ENCODE peak calls at places on chromosomes 13 and 19, in six cellular contexts. E is foreskin keratinocyte, C is SK-N-SH, O is heart right ventricle, X is progenitor cell of endocrine pancreas, F is endothelial cell. R is an unnamed sample.
A peak's percentile ranks its signal among the peaks of the same experiment; 100 is the strongest.

GRCh38 chr19:2495651-2496316 is 19.9 kb downstream of the GADD45B start:
- DNase-seq in E (no peak), C (no peak), O (peak; percentile 77), X (no peak), F (no peak), R (no peak)

GRCh38 chr19:43738780-43739211 is 16.0 kb downstream of the SMG9 start:
- DNase-seq in E (no peak), C (no peak), O (no peak), X (no peak), F (no peak), R (no peak)

GRCh38 chr19:5934779-5935472 is 20.9 kb downstream of the CAPS start:
- DNase-seq in E (no peak), C (peak; percentile 91), O (no peak), X (no peak), F (no peak), R (peak; percentile 41)

GRCh38 chr13:51922771-51923480 is 61.2 kb downstream of the CCDC70 start:
- DNase-seq in E (no peak), C (no peak), O (no peak), X (no peak), F (no peak), R (no peak)

GRCh38 chr13:83880275-83881027 is 1.8 kb downstream of the SLITRK1 start:
- DNase-seq in E (no peak), C (no peak), O (no peak), X (no peak), F (no peak), R (no peak)

GRCh38 chr19:10388957-10389356 is 8.6 kb upstream of the TYK2 start:
- DNase-seq in E (peak; percentile 12), C (peak; percentile 76), O (peak; percentile 92), X (peak; percentile 87), F (peak; percentile 91), R (peak; percentile 95)

GRCh38 chr19:5127710-5128109 is 158.8 kb downstream of the KDM4B start:
- DNase-seq in E (no peak), C (no peak), O (no peak), X (no peak), F (no peak), R (no peak)

GRCh38 chr19:3665681-3666544 is 34.4 kb downstream of the PIP5K1C start:
- DNase-seq in E (no peak), C (peak; percentile 96), O (peak; percentile 67), X (peak; percentile 76), F (peak; percentile 76), R (peak; percentile 87)

GRCh38 chr19:53957448-53958167 is 5.1 kb upstream of the CACNG8 start:
- DNase-seq in E (no peak), C (no peak), O (no peak), X (no peak), F (no peak), R (no peak)

GRCh38 chr13:99970761-99971575 is 599 bp downstream of the ZIC5 start:
- DNase-seq in E (no peak), C (peak; percentile 50), O (no peak), X (no peak), F (peak; percentile 26), R (no peak)

GRCh38 chr13:64529874-64530485 is 2700.2 kb downstream of the PCDH9 start:
- DNase-seq in E (no peak), C (peak; percentile 14), O (no peak), X (no peak), F (peak; percentile 28), R (peak; percentile 20)

GRCh38 chr13:48562296-48563066 is 29.6 kb upstream of the RCBTB2 start:
- DNase-seq in E (no peak), C (no peak), O (no peak), X (no peak), F (no peak), R (no peak)

GRCh38 chr19:11092181-11092538 is 2.9 kb downstream of the LDLR start:
- DNase-seq in E (no peak), C (no peak), O (no peak), X (no peak), F (no peak), R (no peak)

GRCh38 chr13:38872693-38873092 is 117.9 kb downstream of the STOML3 start:
- DNase-seq in E (no peak), C (peak; percentile 41), O (peak; percentile 24), X (peak; percentile 37), F (peak; percentile 69), R (peak; percentile 68)

GRCh38 chr13:45784755-45785675 is 66.5 kb downstream of the SIAH3 start:
- DNase-seq in E (peak; percentile 13), C (no peak), O (no peak), X (no peak), F (no peak), R (no peak)

GRCh38 chr13:73722120-73722519 is 412.1 kb downstream of the KLF12 start:
- DNase-seq in E (peak; percentile 89), C (peak; percentile 29), O (no peak), X (no peak), F (no peak), R (no peak)

GRCh38 chr13:75196112-75196855 is 285.7 kb downstream of the TBC1D4 start:
- DNase-seq in E (no peak), C (no peak), O (no peak), X (no peak), F (no peak), R (no peak)

GRCh38 chr13:98396071-98396710 is 180.7 kb downstream of the STK24 start:
- DNase-seq in E (no peak), C (no peak), O (no peak), X (no peak), F (no peak), R (no peak)

GRCh38 chr13:20370815-20371421 is 138.8 kb upstream of the GJB6 start:
- DNase-seq in E (peak; percentile 84), C (no peak), O (no peak), X (no peak), F (no peak), R (no peak)

GRCh38 chr13:34161829-34162544 is 344.0 kb downstream of the RFC3 start:
- DNase-seq in E (no peak), C (no peak), O (no peak), X (no peak), F (no peak), R (no peak)

GRCh38 chr13:35475131-35475959 is 1.1 kb downstream of the MAB21L1 start:
- DNase-seq in E (no peak), C (peak; percentile 32), O (peak; percentile 31), X (peak; percentile 20), F (peak; percentile 46), R (peak; percentile 63)

GRCh38 chr19:1313695-1314613 is 28.3 kb downstream of the EFNA2 start:
- DNase-seq in E (peak; percentile 35), C (no peak), O (no peak), X (no peak), F (no peak), R (no peak)

GRCh38 chr19:38975214-38975860 is at the start of gene FBXO17:
- DNase-seq in E (no peak), C (peak; percentile 90), O (peak; percentile 26), X (peak; percentile 29), F (peak; percentile 47), R (peak; percentile 74)

GRCh38 chr19:4976412-4977298 is 7.7 kb downstream of the KDM4B start:
- DNase-seq in E (peak; percentile 82), C (peak; percentile 47), O (peak; percentile 57), X (no peak), F (peak; percentile 82), R (no peak)

GRCh38 chr19:1945899-1946298 is 4.9 kb downstream of the CSNK1G2 start:
- DNase-seq in E (no peak), C (peak; percentile 93), O (peak; percentile 32), X (peak; percentile 34), F (peak; percentile 72), R (peak; percentile 69)

DNA sequence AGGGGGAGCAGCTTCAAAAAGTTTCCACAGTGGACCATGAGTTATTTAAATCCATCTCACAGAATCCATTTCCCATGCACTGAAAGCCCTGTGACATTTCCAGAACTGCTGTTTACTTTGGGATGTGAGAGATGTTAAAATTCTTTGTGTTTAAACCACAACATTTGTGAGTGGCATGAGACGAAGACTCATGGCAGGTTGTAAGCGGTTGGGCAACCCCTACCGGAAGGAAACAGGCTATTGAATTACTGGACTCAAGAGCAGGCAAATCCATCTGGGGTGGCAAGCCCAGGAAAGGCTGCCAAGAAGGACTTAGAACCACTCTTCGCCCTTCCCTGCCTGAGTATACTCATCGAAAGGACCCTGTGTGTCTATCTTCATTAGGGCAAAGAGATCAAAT is 22.3 kb upstream of the CLDN10 start:
- DNase-seq in E (no peak), C (no peak), O (no peak), X (no peak), F (no peak), R (no peak)
- TF ChIP-seq CTCF in E (no peak), C (no peak), O (no peak), X (no peak), F (no peak), R (no peak)

DNA sequence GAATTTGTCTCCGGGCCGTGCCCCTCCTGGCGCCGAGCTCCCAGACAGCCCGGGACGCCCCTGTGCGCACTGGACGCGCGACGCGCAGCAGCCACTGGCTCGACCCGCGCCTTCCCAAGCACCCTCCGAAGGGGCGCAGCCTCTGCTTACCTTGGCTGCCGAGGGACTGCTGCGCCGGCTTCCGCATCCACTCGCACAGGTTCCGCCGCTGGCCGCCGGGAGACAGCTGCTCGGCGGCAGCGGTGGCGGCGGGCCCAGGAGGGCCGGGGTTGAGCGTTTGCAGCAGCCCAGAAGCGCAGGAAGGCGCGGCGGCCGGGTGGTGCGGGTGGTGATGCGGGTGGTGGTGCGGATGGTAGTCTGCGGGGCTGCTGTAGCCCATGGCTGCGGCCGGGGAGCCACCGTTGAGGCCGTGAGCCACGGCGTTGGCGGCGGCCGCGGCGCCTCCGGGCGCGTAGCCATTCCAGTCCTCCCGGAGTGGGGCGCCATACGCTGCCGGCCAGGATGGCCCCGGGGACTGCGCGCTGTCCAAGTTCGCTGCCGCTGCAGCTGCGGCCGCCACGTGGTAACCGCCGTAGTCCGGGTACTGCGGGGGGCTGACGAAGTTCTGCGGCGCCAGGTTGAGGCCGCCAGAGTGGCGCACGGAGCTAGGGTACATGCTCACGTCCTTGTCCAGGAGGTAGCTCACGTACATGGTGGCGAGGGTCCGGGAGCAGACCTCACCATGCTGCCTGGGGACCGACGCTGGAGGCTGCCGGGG is 621 bp downstream of the CDX2 start:
- DNase-seq in E (no peak), C (peak; percentile 33), O (no peak), X (no peak), F (no peak), R (peak; percentile 67)
- TF ChIP-seq CTCF in E (no peak), C (no peak), O (no peak), X (no peak), F (no peak), R (no peak)

DNA sequence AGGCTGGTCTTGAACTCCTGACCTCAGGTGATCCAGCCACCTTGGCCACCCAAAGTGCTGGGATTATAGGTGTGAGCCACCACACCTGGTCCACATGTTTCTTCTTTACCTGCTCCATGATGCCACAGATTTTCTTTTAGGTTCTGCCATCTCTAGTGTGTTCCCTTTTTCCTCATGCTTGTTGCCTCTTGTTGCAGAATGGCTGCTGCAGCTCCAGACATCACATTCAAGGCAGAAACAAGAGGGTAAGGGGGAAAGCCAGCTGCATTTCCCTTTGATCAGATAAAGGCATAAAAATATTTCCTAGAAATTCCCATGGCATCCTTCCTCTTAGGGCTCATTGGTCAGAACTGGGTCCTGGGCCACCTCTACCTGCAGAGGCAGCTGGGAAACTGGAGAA is 12.3 kb upstream of the CCDC124 start:
- DNase-seq in E (no peak), C (no peak), O (no peak), X (no peak), F (no peak), R (no peak)
- TF ChIP-seq CTCF in E (no peak), C (no peak), O (no peak), X (no peak), F (no peak), R (no peak)

DNA sequence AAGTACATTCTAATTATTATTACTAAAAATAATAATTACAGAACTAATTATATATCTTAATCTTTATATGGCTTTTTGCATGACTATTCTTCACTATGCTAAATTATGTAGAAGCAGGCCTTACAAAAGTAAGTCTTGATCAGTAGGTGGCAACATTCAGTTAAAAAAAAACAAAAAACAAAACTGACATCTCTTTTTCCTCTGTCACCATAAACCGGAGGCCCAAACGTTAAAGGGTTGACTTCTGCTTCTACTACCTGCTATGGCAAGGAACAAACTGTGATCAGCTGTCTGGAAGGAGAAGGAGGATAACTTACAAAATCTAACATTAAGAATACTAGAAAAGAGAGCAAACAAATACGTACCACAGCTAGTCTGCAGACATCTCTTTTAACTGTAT is 1525.6 kb downstream of the SLITRK1 start:
- DNase-seq in E (no peak), C (no peak), O (no peak), X (no peak), F (no peak), R (no peak)
- TF ChIP-seq CTCF in E (no peak), C (no peak), O (no peak), X (no peak), F (no peak), R (no peak)

R was measured in nephron progenitor cell.